ENCODE peak calls at places on chromosomes 6 and 20, in ten cellular contexts. E, H, N, R, Q, X, M, O, V and W are unnamed samples.

GRCh38 chr6:100465701-100466409 is 1.1 kb upstream of the SIM1 start:
- DNase-seq in E (no peak), R (peak; percentile 19), V (no peak), N (no peak), X (no peak), M (peak; percentile 37), O (no peak), Q (no peak), H (no peak), W (no peak)

GRCh38 chr20:44580581-44581268 is 1.7 kb upstream of the PKIG start:
- DNase-seq in Q (no peak), R (no peak), X (no peak), H (no peak), V (no peak), N (no peak), M (no peak), O (no peak), E (peak; percentile 50), W (peak; percentile 90)

GRCh38 chr6:128239898-128240509 is 280.4 kb downstream of the PTPRK start:
- DNase-seq in H (no peak), R (no peak), N (no peak), O (no peak), Q (no peak), E (no peak), M (no peak), X (no peak), V (no peak), W (no peak)

GRCh38 chr6:63352587-63353281 is 33.0 kb upstream of the LGSN start:
- DNase-seq in E (peak; percentile 75), M (peak; percentile 57), X (no peak), H (no peak), Q (no peak), R (peak; percentile 3), N (no peak), V (no peak), O (no peak), W (peak; percentile 39)

GRCh38 chr6:29632789-29633531 is at the start of gene GABBR1:
- DNase-seq in V (peak; percentile 93), N (peak; percentile 85), R (peak; percentile 89), Q (peak; percentile 83), E (peak; percentile 67), O (peak; percentile 36), X (peak; percentile 73), M (peak; percentile 96), H (no peak), W (peak; percentile 93)

GRCh38 chr6:1391692-1392309 is 2.4 kb downstream of the FOXF2 start:
- DNase-seq in X (no peak), N (no peak), M (peak; percentile 45), R (no peak), V (no peak), H (no peak), O (no peak), E (no peak), Q (no peak), W (no peak)

GRCh38 chr6:36858407-36858981 is 16.1 kb downstream of the PPIL1 start:
- DNase-seq in M (peak; percentile 53), Q (peak; percentile 93), R (no peak), V (no peak), H (no peak), E (no peak), O (no peak), N (no peak), X (no peak), W (no peak)

GRCh38 chr6:145067430-145067829 is 667.9 kb downstream of the EPM2A start:
- DNase-seq in E (no peak), N (no peak), Q (peak; percentile 46), R (no peak), O (no peak), V (no peak), M (peak; percentile 72), X (no peak), H (no peak), W (no peak)

GRCh38 chr20:43751167-43752050 is 24.6 kb upstream of the GTSF1L start:
- DNase-seq in X (no peak), Q (peak; percentile 49), E (peak; percentile 49), R (no peak), N (no peak), V (no peak), H (no peak), O (no peak), M (peak; percentile 90), W (peak; percentile 91)

GRCh38 chr6:143060806-143061596 is at the start of gene AIG1:
- DNase-seq in Q (no peak), X (no peak), M (no peak), O (no peak), N (peak; percentile 82), R (peak; percentile 17), V (peak; percentile 87), E (no peak), H (no peak), W (no peak)